ENCODE peak calls at places on chromosome 20, in ten cellular contexts. B is heart left ventricle, L is lung, R is PC-9, E is mesendoderm, F is stomach, Y is GM23248, T is AG04450, W is breast epithelium, Z is left ventricle myocardium inferior. M is an unnamed sample.

GRCh38 chr20:49562341-49563014 is 5.5 kb downstream of the PTGIS start:
- DNase-seq in R (peak; percentile 92), B (peak; percentile 86), T (peak; percentile 32), Y (peak; percentile 96), F (peak; percentile 54), L (peak; percentile 56), W (peak; percentile 70), Z (peak; percentile 80), E (peak; percentile 88), M (peak; percentile 75)

GRCh38 chr20:50186987-50187402 is 3.6 kb upstream of the CEBPB start:
- DNase-seq in F (no peak), Z (no peak), W (no peak), L (no peak), T (no peak), E (peak; percentile 22), B (no peak), R (no peak), Y (no peak), M (no peak)

GRCh38 chr20:24991897-24992419 is 593 bp downstream of the APMAP start:
- DNase-seq in Y (peak; percentile 56), B (no peak), T (no peak), E (peak; percentile 30), F (peak; percentile 33), L (no peak), W (no peak), Z (no peak), R (no peak), M (peak; percentile 39)

GRCh38 chr20:38962898-38963484 is 847 bp downstream of the DHX35 start:
- DNase-seq in F (no peak), R (no peak), L (no peak), Z (no peak), T (no peak), E (no peak), W (no peak), Y (peak; percentile 25), B (no peak), M (no peak)

GRCh38 chr20:61608275-61609085 is 356.4 kb downstream of the CDH4 start:
- DNase-seq in Z (no peak), B (no peak), T (no peak), E (peak; percentile 60), Y (peak; percentile 34), R (peak; percentile 10), F (no peak), L (no peak), W (no peak), M (no peak)

GRCh38 chr20:2738734-2739398 is 46.3 kb downstream of the EBF4 start:
- DNase-seq in B (no peak), E (no peak), Z (no peak), R (no peak), L (no peak), T (no peak), Y (no peak), F (no peak), W (no peak), M (no peak)

GRCh38 chr20:25570148-25570530 is 15.2 kb downstream of the NINL start:
- DNase-seq in E (no peak), L (no peak), W (no peak), R (no peak), Y (no peak), Z (no peak), F (no peak), T (no peak), B (no peak), M (no peak)

GRCh38 chr20:10558635-10559187 is 115.1 kb downstream of the JAG1 start:
- DNase-seq in Z (no peak), T (peak; percentile 93), E (peak; percentile 29), W (no peak), F (no peak), Y (peak; percentile 71), R (peak; percentile 35), B (no peak), L (no peak), M (no peak)

GRCh38 chr20:33399924-33400323 is 1.4 kb downstream of the CDK5RAP1 start:
- DNase-seq in Z (no peak), Y (no peak), L (no peak), E (no peak), F (no peak), W (no peak), R (no peak), B (no peak), T (no peak), M (no peak)

GRCh38 chr20:61886721-61887658 is 178.7 kb downstream of the TAF4 start:
- DNase-seq in Z (no peak), R (peak; percentile 24), T (no peak), W (no peak), B (no peak), L (no peak), E (peak; percentile 70), Y (peak; percentile 53), F (no peak), M (peak; percentile 10)

GRCh38 chr20:434661-435419 is 26.7 kb downstream of the RBCK1 start:
- DNase-seq in L (no peak), Y (no peak), T (no peak), E (no peak), Z (no peak), B (no peak), R (no peak), F (no peak), W (no peak), M (no peak)

GRCh38 chr20:61801065-61801360 is 264.7 kb downstream of the TAF4 start:
- DNase-seq in T (no peak), L (no peak), R (no peak), W (no peak), Y (no peak), B (no peak), F (no peak), E (no peak), Z (no peak), M (no peak)

GRCh38 chr20:51943761-51944160 is 141.4 kb upstream of the SALL4 start:
- DNase-seq in Y (no peak), L (no peak), B (no peak), R (no peak), F (no peak), W (no peak), T (no peak), Z (no peak), E (no peak), M (no peak)

GRCh38 chr20:61954276-61955021 is 111.2 kb downstream of the TAF4 start:
- DNase-seq in Y (no peak), R (no peak), E (no peak), L (no peak), W (peak; percentile 34), F (no peak), Z (no peak), B (peak; percentile 4), T (no peak), M (no peak)

GRCh38 chr20:22604815-22605214 is 20.4 kb upstream of the FOXA2 start:
- DNase-seq in R (no peak), L (no peak), B (no peak), T (no peak), E (no peak), F (no peak), Y (no peak), Z (no peak), W (no peak), M (no peak)

GRCh38 chr20:25195962-25196700 is 619 bp downstream of the ENTPD6 start:
- DNase-seq in Z (no peak), R (peak; percentile 58), L (no peak), Y (no peak), E (peak; percentile 44), B (peak; percentile 51), W (peak; percentile 72), F (peak; percentile 62), T (no peak), M (peak; percentile 25)

GRCh38 chr20:46622125-46622524 is 29.1 kb downstream of the SLC13A3 start:
- DNase-seq in F (no peak), R (no peak), E (peak; percentile 32), B (no peak), T (no peak), Z (no peak), W (no peak), Y (no peak), L (no peak), M (no peak)

DNA sequence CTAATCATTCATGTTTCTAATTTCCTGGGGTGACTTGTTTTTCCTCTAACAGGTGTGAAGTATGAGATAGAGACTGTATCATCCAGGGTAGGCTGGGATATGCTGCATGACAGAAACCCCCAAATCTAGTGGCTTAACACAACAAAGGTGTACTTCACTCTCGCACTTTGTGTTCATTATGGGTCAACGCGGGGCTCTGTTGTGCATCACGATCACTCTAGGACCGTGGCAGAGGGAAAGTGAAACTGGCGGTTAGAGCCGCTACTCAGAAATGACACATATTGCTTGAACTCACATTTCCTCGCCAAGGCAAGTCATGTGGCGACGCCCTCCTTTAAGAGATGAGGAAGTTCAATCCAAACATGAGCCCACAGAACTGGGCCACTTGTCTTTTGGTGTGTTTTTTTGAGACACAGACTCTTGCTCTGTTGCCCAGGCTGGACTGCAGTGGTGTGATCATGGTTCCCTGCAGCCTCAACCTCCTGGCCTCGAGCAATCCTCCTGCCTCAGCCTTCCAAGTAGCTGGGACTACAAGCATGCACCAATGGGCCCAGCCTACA is 41.3 kb downstream of the PCNA start:
- DNase-seq in F (peak; percentile 75), Z (peak; percentile 43), T (no peak), W (no peak), B (peak; percentile 69), R (peak; percentile 62), Y (peak; percentile 87), L (peak; percentile 74), E (no peak), M (peak; percentile 22)
- H3K4me3 ChIP-seq in F (peak overlapping the region; percentile 23), Z (peak overlapping the region; percentile 52), T (no peak overlapping the region), W (peak overlapping the region; percentile 22), B (peak overlapping the region; percentile 48), R (no peak overlapping the region), Y (peak overlapping the region; percentile 69), L (no peak overlapping the region), E (no peak overlapping the region), M (peak overlapping the region; percentile 38)

GRCh38 chr20:63466250-63466825 is 6.1 kb downstream of the KCNQ2 start:
- DNase-seq in R (no peak), E (no peak), Y (no peak), W (no peak), F (no peak), Z (no peak), B (no peak), T (no peak), L (no peak), M (no peak)
- H3K27me3 ChIP-seq in R (peaks cover 95% of the 10 kb centered on the region), E (no peaks in the 10 kb centered on the region), Y (peaks cover 53% of the 10 kb centered on the region), W (peaks cover 98% of the 10 kb centered on the region), F (peaks cover 70% of the 10 kb centered on the region), Z (peaks cover 98% of the 10 kb centered on the region), B (peaks cover 19% of the 10 kb centered on the region), T (peaks cover 31% of the 10 kb centered on the region), L (peaks cover 17% of the 10 kb centered on the region), M (peaks cover 55% of the 10 kb centered on the region)

GRCh38 chr20:31859998-31860380 is 10.3 kb downstream of the DUSP15 start:
- DNase-seq in E (no peak), Z (no peak), R (no peak), Y (no peak), F (no peak), W (no peak), L (no peak), T (no peak), B (no peak), M (no peak)
- H3K4me3 ChIP-seq in E (no peak overlapping the region), Z (peak overlapping the region; percentile 72), R (no peak overlapping the region), Y (no peak overlapping the region), F (no peak overlapping the region), W (no peak overlapping the region), L (no peak overlapping the region), T (no peak overlapping the region), B (no peak overlapping the region), M (no peak overlapping the region)

DNA sequence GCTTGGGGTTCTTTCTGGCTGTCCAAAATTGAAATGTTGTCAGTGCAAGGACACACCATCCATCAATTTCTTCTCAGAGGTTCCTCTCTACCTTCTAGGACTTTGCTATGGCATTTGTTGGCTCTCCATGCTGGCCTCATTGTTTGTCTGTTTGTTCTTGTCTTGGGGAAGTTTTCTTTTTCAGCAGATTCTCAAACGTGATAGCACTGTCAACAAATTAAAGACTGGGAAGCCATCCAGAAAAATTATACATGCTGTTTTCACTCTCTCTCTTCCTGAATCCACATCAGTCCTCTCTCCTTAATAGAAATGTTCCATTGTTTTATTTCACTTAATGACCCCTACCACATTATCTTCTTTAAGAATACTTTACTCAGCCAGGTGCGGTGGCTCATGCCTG is 130.4 kb downstream of the PCSK2 start:
- DNase-seq in F (no peak), R (no peak), E (no peak), Z (no peak), L (no peak), T (no peak), W (no peak), Y (no peak), B (no peak), M (no peak)
- H3K27me3 ChIP-seq in F (no peaks in the 10 kb centered on the region), R (peaks cover 13% of the 10 kb centered on the region), E (no peaks in the 10 kb centered on the region), Z (no peaks in the 10 kb centered on the region), L (no peaks in the 10 kb centered on the region), T (no peaks in the 10 kb centered on the region), W (no peaks in the 10 kb centered on the region), Y (no peaks in the 10 kb centered on the region), B (no peaks in the 10 kb centered on the region), M (no peaks in the 10 kb centered on the region)